ENCODE peak calls at places on chromosomes 11 and 22, in seven cellular contexts. A is HCT116, Z is upper lobe of right lung, Q is adrenal gland, X is GM12865, T is hepatocyte, M is keratinocyte. I is an unnamed sample.

GRCh38 chr11:111693224-111693937 is 72.8 kb downstream of the PPP2R1B start:
- DNase-seq in A (no peak), Z (no peak), Q (no peak), X (no peak), T (no peak), M (no peak), I (no peak)

GRCh38 chr11:76978818-76979217 is 55.4 kb upstream of the B3GNT6 start:
- DNase-seq in A (no peak), Z (no peak), Q (no peak), X (no peak), T (no peak), M (no peak), I (no peak)

GRCh38 chr11:5524756-5525155 is 8.3 kb upstream of the UBQLNL start:
- DNase-seq in A (no peak), Z (no peak), Q (no peak), X (no peak), T (no peak), M (no peak), I (no peak)

GRCh38 chr22:49301398-49302149 is 526.1 kb downstream of the BRD1 start:
- DNase-seq in A (no peak), Z (peak; percentile 57), Q (no peak), X (no peak), T (no peak), M (no peak), I (no peak)

GRCh38 chr11:1478544-1478943 is 8.0 kb downstream of the MOB2 start:
- DNase-seq in A (no peak), Z (peak; percentile 62), Q (no peak), X (no peak), T (no peak), M (no peak), I (peak; percentile 85)

GRCh38 chr11:57311109-57311936 is 13.4 kb downstream of the TNKS1BP1 start:
- DNase-seq in A (peak; percentile 81), Z (peak; percentile 95), Q (peak; percentile 98), X (peak; percentile 81), T (peak; percentile 96), M (no peak), I (peak; percentile 83)

GRCh38 chr11:103433380-103433779 is 324.2 kb downstream of the DYNC2H1 start:
- DNase-seq in A (no peak), Z (no peak), Q (no peak), X (no peak), T (no peak), M (no peak), I (no peak)

GRCh38 chr22:44906248-44906936 is 103.4 kb downstream of the PHF21B start:
- DNase-seq in A (no peak), Z (no peak), Q (no peak), X (no peak), T (no peak), M (no peak), I (no peak)

GRCh38 chr22:27407369-27407985 is 394.1 kb downstream of the MN1 start:
- DNase-seq in A (no peak), Z (no peak), Q (no peak), X (no peak), T (no peak), M (no peak), I (no peak)

GRCh38 chr22:39610246-39610645 is 39.7 kb downstream of the CACNA1I start:
- DNase-seq in A (no peak), Z (no peak), Q (no peak), X (no peak), T (no peak), M (no peak), I (no peak)

GRCh38 chr11:100810146-100810545 is 123.1 kb downstream of the ARHGAP42 start:
- DNase-seq in A (no peak), Z (no peak), Q (no peak), X (no peak), T (no peak), M (no peak), I (no peak)

GRCh38 chr11:38900156-38900679 is 2302.2 kb upstream of the RAG2 start:
- DNase-seq in A (no peak), Z (no peak), Q (no peak), X (no peak), T (no peak), M (no peak), I (no peak)

GRCh38 chr22:20650294-20651207 is 123.4 kb upstream of the SERPIND1 start:
- DNase-seq in A (no peak), Z (no peak), Q (no peak), X (no peak), T (no peak), M (no peak), I (no peak)

GRCh38 chr11:18248561-18248960 is at the start of gene SAA2:
- DNase-seq in A (no peak), Z (no peak), Q (no peak), X (no peak), T (no peak), M (no peak), I (no peak)

GRCh38 chr22:23068096-23068831 is 2.1 kb upstream of the GNAZ start:
- DNase-seq in A (no peak), Z (peak; percentile 44), Q (peak; percentile 1), X (no peak), T (no peak), M (no peak), I (no peak)

GRCh38 chr11:8266246-8267241 is 2.9 kb upstream of the LMO1 start:
- DNase-seq in A (no peak), Z (peak; percentile 31), Q (no peak), X (no peak), T (no peak), M (no peak), I (no peak)

GRCh38 chr22:29121124-29121523 is 48.3 kb downstream of the KREMEN1 start:
- DNase-seq in A (no peak), Z (no peak), Q (no peak), X (no peak), T (no peak), M (no peak), I (no peak)

GRCh38 chr22:48753752-48754517 is 1073.7 kb downstream of the BRD1 start:
- DNase-seq in A (no peak), Z (no peak), Q (no peak), X (no peak), T (no peak), M (no peak), I (no peak)

GRCh38 chr22:23399367-23400285 is 180.5 kb downstream of the IGLL1 start:
- DNase-seq in A (no peak), Z (peak; percentile 64), Q (no peak), X (no peak), T (no peak), M (no peak), I (no peak)

DNA sequence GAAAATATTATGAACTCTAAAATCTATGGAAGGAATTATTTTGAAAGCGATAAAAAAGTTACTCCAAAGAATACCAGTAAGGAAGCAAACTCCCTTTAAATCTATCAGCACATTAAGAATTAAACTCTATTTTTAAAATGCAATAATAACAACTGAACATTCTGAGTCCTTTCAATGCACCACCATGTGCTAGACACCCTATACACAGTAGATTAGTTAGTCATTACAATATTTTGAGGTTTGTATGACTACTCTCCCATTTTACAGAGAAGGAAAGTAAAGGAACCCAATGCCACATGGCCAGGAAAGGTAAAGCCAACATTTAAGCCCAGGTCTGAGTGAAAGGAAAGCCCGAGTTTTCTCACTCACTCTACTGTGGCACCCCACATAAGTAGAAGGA is 17.7 kb downstream of the JAML start:
- DNase-seq in A (no peak), Z (no peak), Q (no peak), X (no peak), T (no peak), M (no peak), I (no peak)
- H3K4me3 ChIP-seq in A (no peak overlapping the region), Z (no peak overlapping the region), Q (no peak overlapping the region), X (no peak overlapping the region), T (no peak overlapping the region), M (no peak overlapping the region), I (no peak overlapping the region)

DNA sequence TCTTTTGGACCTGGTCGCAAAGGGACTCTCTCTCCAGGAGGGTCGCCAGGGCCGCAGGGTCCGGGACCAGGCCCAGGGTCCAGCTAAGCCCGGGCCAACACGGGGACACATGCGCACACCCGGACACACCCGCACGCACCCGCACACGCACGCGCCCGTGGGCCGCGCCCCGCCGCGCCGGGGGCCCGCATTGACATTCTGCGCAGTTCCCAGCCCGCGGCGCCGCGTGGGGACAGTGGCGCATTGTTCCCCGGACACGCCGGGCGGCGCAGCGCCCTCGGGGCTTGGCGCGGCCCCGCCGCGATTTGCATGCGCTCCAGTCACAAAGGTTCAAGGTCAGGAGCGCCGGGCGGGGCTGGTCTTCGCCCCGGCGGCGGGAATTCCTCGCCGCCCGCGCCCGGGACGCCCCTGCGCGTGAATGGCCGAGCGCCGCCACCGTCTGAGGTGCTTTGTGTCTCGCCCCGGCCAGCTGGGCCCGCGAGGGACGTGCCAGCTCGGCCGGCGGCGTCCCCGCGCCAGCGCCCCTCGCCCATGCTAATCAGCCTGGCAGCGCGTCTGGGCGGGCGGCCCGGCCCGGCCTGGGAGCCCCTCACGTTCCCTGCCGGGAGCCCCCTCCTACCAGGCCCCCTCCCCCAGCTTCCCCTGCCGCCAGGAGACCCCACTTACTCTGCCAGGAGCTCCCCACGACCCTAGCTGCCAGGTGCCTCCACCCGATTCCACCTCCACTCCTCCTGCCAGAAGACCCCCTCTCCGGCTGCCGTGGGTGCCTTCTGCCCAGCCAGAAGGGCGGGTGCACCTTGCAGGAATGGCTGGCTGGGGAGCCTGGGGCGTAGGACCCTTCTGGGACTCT is 50.5 kb upstream of the WNT7B start:
- DNase-seq in A (no peak), Z (peak; percentile 87), Q (peak; percentile 88), X (no peak), T (peak; percentile 78), M (no peak), I (no peak)
- H3K4me3 ChIP-seq in A (no peak overlapping the region), Z (peak overlapping the region; percentile 52), Q (peak overlapping the region; percentile 25), X (no peak overlapping the region), T (peak overlapping the region; percentile 36), M (peak overlapping the region; percentile 5), I (no peak overlapping the region)

DNA sequence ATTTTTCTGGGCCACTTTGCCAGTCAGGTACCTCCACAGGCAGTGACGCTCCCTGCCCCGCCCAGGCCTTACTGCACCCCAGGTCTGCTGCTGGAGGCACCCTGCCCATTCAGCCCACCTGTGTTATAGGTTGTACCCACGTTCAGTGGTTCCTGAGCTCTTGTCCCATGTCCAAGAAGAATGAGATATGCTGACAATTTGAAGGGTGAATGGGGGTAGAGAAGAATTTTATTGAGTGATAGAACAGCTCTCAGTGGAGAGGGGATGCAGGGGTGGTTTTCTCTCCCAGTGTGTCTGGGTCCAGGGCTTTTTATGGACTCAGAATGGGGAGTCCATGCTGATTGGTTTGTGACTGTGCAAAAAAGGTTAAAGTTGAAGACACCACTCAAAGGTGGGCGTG is 149.7 kb downstream of the LDLRAD3 start:
- DNase-seq in A (no peak), Z (no peak), Q (no peak), X (no peak), T (no peak), M (no peak), I (no peak)
- H3K4me3 ChIP-seq in A (no peak overlapping the region), Z (no peak overlapping the region), Q (no peak overlapping the region), X (no peak overlapping the region), T (no peak overlapping the region), M (no peak overlapping the region), I (no peak overlapping the region)

DNA sequence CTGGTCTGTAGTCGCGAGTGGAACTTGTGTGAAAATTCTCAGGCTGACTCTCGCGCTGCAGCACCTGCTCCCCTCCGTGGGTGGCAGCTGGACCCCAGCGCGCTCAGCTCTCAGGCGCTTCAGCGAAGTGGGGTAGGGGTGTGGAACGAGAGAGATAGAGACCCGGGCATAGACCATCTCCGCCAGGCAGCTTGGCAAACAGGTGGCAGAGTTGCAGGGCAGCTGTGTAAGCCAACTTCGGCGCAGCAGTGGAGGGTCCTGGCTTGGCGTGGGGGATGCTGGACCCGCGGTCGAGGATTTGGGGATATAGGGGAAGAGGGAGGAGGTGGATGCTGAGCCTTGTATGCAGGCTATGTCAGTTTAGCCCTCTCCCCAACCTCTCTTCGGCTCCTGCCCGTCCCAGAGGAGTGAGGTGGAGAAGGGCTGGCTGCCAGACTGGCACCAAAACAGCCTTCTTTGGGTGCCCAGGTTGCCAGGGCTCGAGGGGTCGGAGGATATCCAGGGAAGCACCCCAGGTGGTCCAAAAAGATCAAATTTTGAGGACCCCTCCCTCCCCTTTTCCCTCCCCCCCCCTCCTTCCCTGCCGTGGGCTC is 746 bp upstream of the CALCB start:
- DNase-seq in A (no peak), Z (no peak), Q (no peak), X (no peak), T (no peak), M (no peak), I (no peak)
- H3K4me3 ChIP-seq in A (no peak overlapping the region), Z (no peak overlapping the region), Q (no peak overlapping the region), X (no peak overlapping the region), T (no peak overlapping the region), M (no peak overlapping the region), I (no peak overlapping the region)